ENCODE peak calls at places on chromosomes 4 and X, in eight cellular contexts. M, A, U, B, L, Y, S and F are unnamed samples.

GRCh38 chr4:53189011-53189410 is 176.8 kb downstream of the SCFD2 start:
- DNase-seq in S (peak), L (peak), Y (no peak), B (no peak), A (peak), M (no peak), U (peak), F (peak)

GRCh38 chrX:15790766-15791380 is 589 bp downstream of the ZRSR2 start:
- DNase-seq in B (no peak), M (no peak), S (peak), A (peak), L (no peak), U (no peak), Y (no peak), F (no peak)

GRCh38 chr4:121464854-121465253 is 84.0 kb upstream of the QRFPR start:
- DNase-seq in B (no peak), L (peak), S (no peak), U (no peak), Y (no peak), M (no peak), A (no peak), F (no peak)

GRCh38 chr4:82371398-82371972 is 2.3 kb downstream of the HNRNPD start:
- DNase-seq in M (no peak), Y (no peak), U (no peak), S (no peak), A (no peak), L (peak), B (no peak), F (peak)

GRCh38 chr4:29326816-29327215 is 1393.4 kb upstream of the PCDH7 start:
- DNase-seq in U (no peak), L (peak), A (no peak), B (no peak), Y (no peak), M (no peak), S (no peak), F (no peak)

GRCh38 chr4:159487284-159487747 is 384.4 kb downstream of the RAPGEF2 start:
- DNase-seq in S (peak), U (peak), B (no peak), Y (peak), L (peak), A (peak), M (peak), F (peak)

GRCh38 chr4:16508968-16509367 is 282.7 kb upstream of the TAPT1 start:
- DNase-seq in M (no peak), A (no peak), S (no peak), L (no peak), B (no peak), U (no peak), Y (no peak), F (no peak)

GRCh38 chr4:123746981-123747380 is 350.4 kb downstream of the SPRY1 start:
- DNase-seq in S (no peak), U (no peak), A (no peak), L (no peak), B (no peak), Y (peak), M (no peak), F (no peak)

GRCh38 chr4:125314676-125315570 is at the start of gene FAT4:
- DNase-seq in Y (peak), A (peak), U (peak), S (peak), B (peak), M (peak), L (peak), F (peak)

GRCh38 chr4:85968945-85969830 is 390.7 kb downstream of the MAPK10 start:
- DNase-seq in S (peak), B (no peak), M (no peak), L (peak), U (peak), A (peak), Y (peak), F (peak)
- TF ChIP-seq CTCF in S (peak), B (peak), M (peak), L (peak), U (peak), A (peak), Y (peak), F (peak)

DNA sequence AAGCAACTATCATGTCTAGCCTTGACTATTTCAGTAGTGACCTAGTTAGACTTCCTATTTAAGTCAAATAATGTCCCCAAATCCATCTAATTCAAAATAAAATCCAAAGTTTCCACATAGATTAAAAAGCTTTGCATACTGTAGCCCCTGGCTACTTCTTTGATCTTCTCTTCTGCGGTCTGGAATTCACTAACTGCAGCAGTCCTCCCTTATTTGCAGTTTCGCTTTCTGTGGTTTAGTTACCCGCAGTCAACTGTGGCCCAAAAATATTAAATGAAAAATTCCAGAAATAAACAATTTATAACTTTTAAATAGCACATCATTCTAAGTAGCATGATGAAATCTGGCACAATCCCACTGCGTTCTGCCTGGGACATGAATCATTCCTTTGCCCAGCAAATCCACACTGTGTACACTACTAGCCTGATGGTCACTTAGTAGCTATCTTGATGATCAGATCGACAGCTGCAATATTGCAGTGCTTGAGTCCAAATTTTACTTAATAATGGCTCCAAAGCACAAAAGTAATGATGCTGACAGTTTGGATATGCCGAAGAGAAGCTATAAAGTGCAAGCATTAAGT is 86.7 kb upstream of the NPNT start:
- DNase-seq in Y (no peak), L (peak), U (peak), M (peak), A (peak), B (no peak), S (peak), F (peak)
- H3K4me3 ChIP-seq in Y (no peak), L (peak), U (peak), M (no peak), A (no peak), B (peak), S (no peak), F (peak)

GRCh38 chr4:180456928-180457327 is 1786.3 kb upstream of the TENM3 start:
- DNase-seq in M (no peak), U (no peak), B (no peak), S (no peak), Y (no peak), A (no peak), L (no peak), F (no peak)
- TF ChIP-seq CTCF in M (no peak), U (peak), B (no peak), S (no peak), Y (peak), A (no peak), L (peak), F (no peak)

DNA sequence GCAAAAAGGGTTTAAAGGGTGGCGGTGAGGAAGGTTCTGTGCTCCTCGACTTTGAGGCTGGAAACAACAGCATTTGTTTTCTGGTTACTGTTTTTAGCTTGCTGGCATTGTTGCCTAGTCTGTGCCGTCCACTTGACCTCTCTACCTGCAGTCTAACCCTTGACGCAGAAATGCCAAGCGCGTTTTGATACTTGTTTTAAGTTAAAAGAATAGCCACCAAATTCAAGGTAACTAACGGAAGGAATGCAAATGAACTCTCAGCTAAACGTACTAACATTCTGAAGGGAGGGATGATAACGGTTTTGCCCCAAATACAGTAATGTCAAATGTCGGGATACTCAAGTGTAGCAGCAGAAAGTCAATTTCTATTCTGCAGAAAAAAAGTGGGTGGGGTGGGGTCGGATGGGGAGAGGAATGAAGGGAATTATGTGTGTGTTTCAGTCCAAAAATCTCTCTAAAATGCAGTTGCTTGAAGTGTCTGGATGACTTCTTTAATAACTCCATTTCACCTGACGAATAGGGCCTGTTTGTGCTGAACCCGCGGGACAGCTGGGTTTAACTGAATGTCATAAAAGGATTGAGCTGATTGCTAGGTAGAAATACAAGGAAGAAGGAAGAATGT is 3.4 kb upstream of the NKX6-1 start:
- DNase-seq in B (no peak), A (no peak), L (no peak), Y (no peak), M (no peak), S (no peak), U (no peak), F (no peak)
- H3K4me3 ChIP-seq in B (peak), A (no peak), L (no peak), Y (no peak), M (no peak), S (no peak), U (no peak), F (no peak)